ENCODE peak calls at places on chromosomes 2 and 18, in nine cellular contexts. N is GM19239; F is AG04450; O is COR-L47; K is stimulated activated CD8-positive, alpha-beta memory T cell treated with anti-CD3 and anti-CD28 coated beads, Interleukin-15, amount 100 ng/mL, for 1 hour; S is NCI-H345; L is HTR-8/SVneo; C is activated CD8-positive, alpha-beta memory T cell treated with anti-CD3 and anti-CD28 coated beads, Interleukin-2, amount 50 U/mL, for 4 hours; D is heart left ventricle. J is an unnamed sample.

GRCh38 chr18:70827632-70828031 is 538.8 kb downstream of the SOCS6 start:
- DNase-seq in N (no peak), F (no peak), O (no peak), K (no peak), S (no peak), L (no peak), C (no peak), D (no peak), J (no peak)

GRCh38 chr2:205563646-205564045 is 118.7 kb upstream of the NRP2 start:
- DNase-seq in N (no peak), F (no peak), O (no peak), K (no peak), S (peak), L (no peak), C (no peak), D (no peak), J (no peak)

GRCh38 chr2:170247882-170248393 is 70.0 kb downstream of the MYO3B start:
- DNase-seq in N (no peak), F (no peak), O (no peak), K (no peak), S (no peak), L (no peak), C (no peak), D (no peak), J (no peak)

GRCh38 chr18:62919109-62919838 is 203.9 kb downstream of the PHLPP1 start:
- DNase-seq in N (no peak), F (no peak), O (no peak), K (no peak), S (no peak), L (no peak), C (no peak), D (no peak), J (no peak)

GRCh38 chr2:69316550-69316949 is 70.5 kb downstream of the GFPT1 start:
- DNase-seq in N (no peak), F (no peak), O (no peak), K (no peak), S (no peak), L (no peak), C (no peak), D (no peak), J (no peak)

GRCh38 chr2:232871835-232872736 is 2.0 kb downstream of the SNORC start:
- DNase-seq in N (no peak), F (no peak), O (no peak), K (no peak), S (no peak), L (no peak), C (no peak), D (no peak), J (no peak)

GRCh38 chr2:201813996-201814845 is 7.9 kb downstream of the CDK15 start:
- DNase-seq in N (no peak), F (no peak), O (no peak), K (no peak), S (no peak), L (no peak), C (no peak), D (no peak), J (no peak)

GRCh38 chr2:113842919-113843736 is 46.8 kb upstream of the ACTR3 start:
- DNase-seq in N (no peak), F (no peak), O (no peak), K (no peak), S (no peak), L (peak), C (no peak), D (no peak), J (no peak)

GRCh38 chr2:98127229-98127989 is 40.4 kb downstream of the VWA3B start:
- DNase-seq in N (no peak), F (no peak), O (no peak), K (no peak), S (no peak), L (no peak), C (no peak), D (no peak), J (no peak)